ENCODE peak calls at places on chromosomes 4 and X, in six cellular contexts. P is CD8-positive, alpha-beta T cell; L is 8988T; Z is naive thymus-derived CD4-positive, alpha-beta T cell; F is hypothalamus; C is activated CD8-positive, alpha-beta memory T cell treated with anti-CD3 and anti-CD28 coated beads, Interleukin-2, amount 50 U/mL, for 48 hours. U is an unnamed sample.

GRCh38 chr4:157314906-157315305 is 94.4 kb downstream of the GRIA2 start:
- DNase-seq in P (no peak), L (no peak), Z (no peak), F (no peak), C (no peak), U (no peak)

GRCh38 chr4:109947918-109948317 is 35.2 kb downstream of the EGF start:
- DNase-seq in P (no peak), L (no peak), Z (no peak), F (no peak), C (no peak), U (no peak)

GRCh38 chr4:101205878-101206277 is 141.4 kb downstream of the PPP3CA start:
- DNase-seq in P (peak), L (no peak), Z (no peak), F (no peak), C (peak), U (peak)

GRCh38 chr4:121656269-121656641 is 40.5 kb downstream of the ANXA5 start:
- DNase-seq in P (peak), L (no peak), Z (no peak), F (no peak), C (no peak), U (peak)

GRCh38 chr4:120156115-120156718 is 89.6 kb upstream of the MAD2L1 start:
- DNase-seq in P (peak), L (no peak), Z (no peak), F (no peak), C (no peak), U (no peak)

GRCh38 chr4:122798101-122798500 is 28.5 kb upstream of the FGF2 start:
- DNase-seq in P (no peak), L (no peak), Z (no peak), F (no peak), C (no peak), U (no peak)

GRCh38 chr4:37453004-37453360 is 208.4 kb downstream of the NWD2 start:
- DNase-seq in P (peak), L (peak), Z (no peak), F (no peak), C (no peak), U (peak)

GRCh38 chrX:119755981-119756533 is 2.3 kb upstream of the SOWAHD start:
- DNase-seq in P (peak), L (no peak), Z (no peak), F (no peak), C (peak), U (peak)

GRCh38 chrX:150548684-150549083 is 19.7 kb upstream of the MTM1 start:
- DNase-seq in P (no peak), L (no peak), Z (no peak), F (no peak), C (no peak), U (peak)

GRCh38 chr4:114156371-114156770 is 176.9 kb upstream of the ARSJ start:
- DNase-seq in P (no peak), L (no peak), Z (no peak), F (no peak), C (no peak), U (no peak)

GRCh38 chrX:32874839-32875238 is 336.5 kb downstream of the DMD start:
- DNase-seq in P (no peak), L (no peak), Z (no peak), F (no peak), C (no peak), U (no peak)

GRCh38 chr4:94454405-94454804 is 2.7 kb downstream of the PDLIM5 start:
- DNase-seq in P (no peak), L (no peak), Z (no peak), F (no peak), C (no peak), U (no peak)

GRCh38 chr4:90317785-90318184 is 190.6 kb downstream of the CCSER1 start:
- DNase-seq in P (no peak), L (no peak), Z (no peak), F (no peak), C (no peak), U (no peak)

GRCh38 chr4:89558147-89558546 is 250.5 kb upstream of the GPRIN3 start:
- DNase-seq in P (no peak), L (no peak), Z (no peak), F (no peak), C (no peak), U (no peak)

GRCh38 chr4:54271464-54271863 is 42.4 kb downstream of the PDGFRA start:
- DNase-seq in P (no peak), L (no peak), Z (no peak), F (no peak), C (no peak), U (no peak)